ENCODE peak calls at places on chromosomes 12 and 14, in eight cellular contexts. Y is H1, S is tibial artery, T is sigmoid colon, H is cardiac muscle cell, B is dorsolateral prefrontal cortex, U is RWPE1, G is AG09309. N is an unnamed sample.

GRCh38 chr12:74043343-74043742 is 494.3 kb upstream of the ATXN7L3B start:
- DNase-seq in Y (no peak), S (no peak), T (no peak), H (no peak), B (no peak), U (peak; percentile 84), G (no peak), N (no peak)

GRCh38 chr14:68549966-68550705 is 242.7 kb downstream of the ZFP36L1 start:
- DNase-seq in Y (no peak), S (no peak), T (no peak), H (no peak), B (no peak), U (no peak), G (no peak), N (no peak)

GRCh38 chr12:104557488-104558195 is 100.9 kb downstream of the CHST11 start:
- DNase-seq in Y (no peak), S (no peak), T (no peak), H (no peak), B (no peak), U (no peak), G (no peak), N (no peak)

GRCh38 chr14:96630281-96630680 is 128.1 kb downstream of the PAPOLA start:
- DNase-seq in Y (no peak), S (peak; percentile 29), T (no peak), H (no peak), B (no peak), U (no peak), G (no peak), N (no peak)

GRCh38 chr14:94867931-94868597 is 98.2 kb upstream of the GSC start:
- DNase-seq in Y (peak; percentile 9), S (no peak), T (no peak), H (no peak), B (peak; percentile 56), U (no peak), G (no peak), N (no peak)

GRCh38 chr14:45038865-45039264 is 45.1 kb upstream of the PRPF39 start:
- DNase-seq in Y (no peak), S (no peak), T (no peak), H (no peak), B (no peak), U (no peak), G (no peak), N (no peak)

GRCh38 chr12:94972795-94973194 is 30.7 kb downstream of the NDUFA12 start:
- DNase-seq in Y (no peak), S (no peak), T (no peak), H (no peak), B (no peak), U (no peak), G (no peak), N (no peak)

GRCh38 chr12:24153041-24153440 is 203.6 kb upstream of the SOX5 start:
- DNase-seq in Y (no peak), S (no peak), T (no peak), H (no peak), B (no peak), U (no peak), G (no peak), N (no peak)

GRCh38 chr12:116160196-116160595 is 117.3 kb downstream of the MED13L start:
- DNase-seq in Y (no peak), S (no peak), T (no peak), H (no peak), B (no peak), U (peak; percentile 48), G (no peak), N (no peak)

GRCh38 chr12:45284096-45284901 is 68.4 kb downstream of the ANO6 start:
- DNase-seq in Y (no peak), S (no peak), T (no peak), H (peak; percentile 46), B (no peak), U (no peak), G (no peak), N (no peak)

GRCh38 chr12:12979731-12980259 is 20.3 kb downstream of the HEBP1 start:
- DNase-seq in Y (no peak), S (no peak), T (no peak), H (no peak), B (no peak), U (peak; percentile 64), G (peak; percentile 90), N (no peak)

GRCh38 chr12:98369601-98370000 is 145.8 kb upstream of the TMPO start:
- DNase-seq in Y (no peak), S (no peak), T (no peak), H (no peak), B (no peak), U (peak; percentile 6), G (no peak), N (no peak)

GRCh38 chr12:52248541-52249035 is 15.5 kb downstream of the KRT7 start:
- DNase-seq in Y (no peak), S (peak; percentile 59), T (peak; percentile 63), H (no peak), B (no peak), U (no peak), G (no peak), N (no peak)

GRCh38 chr14:71532790-71533189 is 399.4 kb upstream of the RGS6 start:
- DNase-seq in Y (no peak), S (no peak), T (no peak), H (no peak), B (no peak), U (no peak), G (no peak), N (no peak)

GRCh38 chr12:57128519-57129247 is 400 bp downstream of the LRP1 start:
- DNase-seq in Y (no peak), S (no peak), T (peak; percentile 72), H (peak; percentile 39), B (no peak), U (no peak), G (no peak), N (no peak)

GRCh38 chr12:57127710-57128518 is at the start of gene LRP1:
- DNase-seq in Y (no peak), S (peak; percentile 95), T (peak; percentile 95), H (peak; percentile 88), B (peak; percentile 76), U (peak; percentile 93), G (no peak), N (peak; percentile 69)

GRCh38 chr12:57126561-57126960 is 1.7 kb upstream of the LRP1 start:
- DNase-seq in Y (no peak), S (no peak), T (no peak), H (no peak), B (no peak), U (no peak), G (no peak), N (no peak)

GRCh38 chr12:57126061-57126460 is 2.2 kb upstream of the LRP1 start:
- DNase-seq in Y (no peak), S (no peak), T (no peak), H (no peak), B (no peak), U (no peak), G (no peak), N (no peak)

GRCh38 chr12:57127101-57127709 is 1.1 kb upstream of the LRP1 start:
- DNase-seq in Y (no peak), S (peak; percentile 96), T (peak; percentile 85), H (peak; percentile 89), B (peak; percentile 59), U (peak; percentile 52), G (no peak), N (peak; percentile 41)
- TF ChIP-seq CTCF in Y (peak; percentile 53), S (peak; percentile 46), T (no peak), H (peak; percentile 27), B (peak; percentile 40), U (no peak), G (peak; percentile 30), N (no peak)

GRCh38 chr12:132075714-132076553 is 68.2 kb downstream of the DDX51 start:
- DNase-seq in Y (no peak), S (no peak), T (no peak), H (no peak), B (no peak), U (no peak), G (no peak), N (no peak)

GRCh38 chr12:132078190-132078589 is 65.9 kb downstream of the DDX51 start:
- DNase-seq in Y (no peak), S (no peak), T (no peak), H (no peak), B (no peak), U (peak; percentile 38), G (peak; percentile 27), N (no peak)

GRCh38 chr12:132077322-132078100 is 66.6 kb downstream of the DDX51 start:
- DNase-seq in Y (no peak), S (no peak), T (no peak), H (no peak), B (no peak), U (no peak), G (no peak), N (no peak)

GRCh38 chr12:132074216-132074615 is 69.9 kb downstream of the DDX51 start:
- DNase-seq in Y (no peak), S (no peak), T (no peak), H (no peak), B (no peak), U (no peak), G (no peak), N (no peak)

GRCh38 chr12:132075026-132075713 is 68.9 kb downstream of the DDX51 start:
- DNase-seq in Y (no peak), S (no peak), T (no peak), H (no peak), B (no peak), U (no peak), G (no peak), N (no peak)
- TF ChIP-seq CTCF in Y (peak; percentile 9), S (no peak), T (no peak), H (peak; percentile 29), B (no peak), U (peak; percentile 10), G (no peak), N (no peak)

DNA sequence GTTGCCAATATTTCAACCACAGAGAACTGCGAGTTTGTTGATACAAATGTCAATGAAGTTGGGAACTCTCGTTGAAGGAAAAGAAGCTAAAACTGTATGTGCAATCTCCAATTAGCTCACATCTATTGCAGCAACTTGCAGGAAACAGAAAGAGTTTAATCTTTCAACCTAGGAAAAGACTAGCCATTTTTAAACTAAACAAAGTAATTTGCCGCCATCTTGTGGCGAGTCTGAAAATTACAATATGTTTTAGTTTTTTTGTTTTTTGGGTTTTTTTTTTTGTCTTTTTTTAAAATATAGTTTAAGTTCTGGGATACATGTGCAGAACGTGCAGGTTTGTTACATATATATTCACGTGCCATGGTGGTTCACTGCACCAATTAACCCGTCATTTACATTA is 131.2 kb upstream of the FOXG1 start:
- DNase-seq in Y (no peak), S (no peak), T (no peak), H (peak; percentile 39), B (no peak), U (no peak), G (no peak), N (no peak)
- TF ChIP-seq CTCF in Y (no peak), S (no peak), T (no peak), H (peak; percentile 32), B (peak; percentile 74), U (peak; percentile 48), G (peak; percentile 39), N (no peak)

GRCh38 chr14:36866867-36867266 is 205.2 kb downstream of the PAX9 start:
- DNase-seq in Y (no peak), S (no peak), T (no peak), H (no peak), B (no peak), U (no peak), G (no peak), N (no peak)

GRCh38 chr14:36859119-36859518 is 197.5 kb downstream of the PAX9 start:
- DNase-seq in Y (no peak), S (no peak), T (no peak), H (no peak), B (no peak), U (no peak), G (no peak), N (no peak)

GRCh38 chr14:36857842-36858445 is 196.3 kb downstream of the PAX9 start:
- DNase-seq in Y (no peak), S (no peak), T (peak; percentile 65), H (no peak), B (no peak), U (no peak), G (no peak), N (no peak)

GRCh38 chr14:36863271-36863670 is 201.6 kb downstream of the PAX9 start:
- DNase-seq in Y (no peak), S (no peak), T (no peak), H (no peak), B (no peak), U (no peak), G (no peak), N (no peak)
- TF ChIP-seq CTCF in Y (no peak), S (no peak), T (no peak), H (no peak), B (no peak), U (peak; percentile 14), G (no peak), N (no peak)